ENCODE peak calls at places on chromosomes 16 and 17, in nine cellular contexts. O, B, A, F, V, X, Q, H and W are unnamed samples.

GRCh38 chr16:87411375-87412271 is 19.5 kb downstream of the MAP1LC3B start:
- DNase-seq in B (no peak), F (no peak), V (no peak), H (no peak), Q (no peak), O (no peak), X (no peak), A (no peak), W (no peak)

GRCh38 chr16:67562526-67562917 is at the start of gene CTCF:
- DNase-seq in V (peak; percentile 87), B (peak; percentile 91), F (peak; percentile 84), H (peak; percentile 81), Q (peak; percentile 91), O (peak; percentile 96), A (peak; percentile 79), X (no peak), W (peak; percentile 91)

GRCh38 chr16:2752850-2753522 is 548 bp downstream of the SRRM2 start:
- DNase-seq in B (peak; percentile 89), V (peak; percentile 83), A (peak; percentile 54), O (peak; percentile 90), H (no peak), X (no peak), Q (peak; percentile 92), F (peak; percentile 78), W (peak; percentile 90)

GRCh38 chr16:65489531-65490023 is 367.7 kb upstream of the CDH11 start:
- DNase-seq in X (no peak), V (no peak), H (no peak), Q (no peak), A (no peak), B (no peak), F (peak; percentile 52), O (peak; percentile 19), W (no peak)

GRCh38 chr17:42774066-42774750 is 959 bp downstream of the VPS25 start:
- DNase-seq in X (no peak), H (no peak), Q (no peak), F (peak; percentile 51), A (no peak), O (peak; percentile 58), B (peak; percentile 87), V (no peak), W (no peak)

GRCh38 chr16:69166946-69167930 is 19.7 kb upstream of the SNTB2 start:
- DNase-seq in V (no peak), O (peak; percentile 59), X (no peak), A (no peak), F (peak; percentile 37), B (no peak), H (no peak), Q (no peak), W (no peak)

GRCh38 chr16:14303654-14304394 is 232.7 kb downstream of the MRTFB start:
- DNase-seq in F (no peak), Q (peak; percentile 53), V (no peak), B (no peak), A (no peak), O (peak; percentile 56), X (no peak), H (no peak), W (no peak)

GRCh38 chr17:50177983-50178834 is 12.4 kb downstream of the SGCA start:
- DNase-seq in X (no peak), F (peak; percentile 95), B (peak; percentile 93), H (peak; percentile 43), A (no peak), V (peak; percentile 39), O (peak; percentile 99), Q (peak; percentile 76), W (peak; percentile 57)

GRCh38 chr17:5832886-5833285 is 237.3 kb upstream of the WSCD1 start:
- DNase-seq in V (no peak), B (peak; percentile 70), X (no peak), F (peak; percentile 76), A (no peak), O (peak; percentile 25), Q (no peak), H (no peak), W (no peak)

GRCh38 chr17:51152766-51153209 is 571 bp upstream of the NME1 start:
- DNase-seq in H (peak; percentile 16), Q (no peak), X (no peak), O (peak; percentile 62), V (no peak), A (no peak), B (peak; percentile 49), F (peak; percentile 35), W (no peak)

GRCh38 chr16:89246903-89247733 is 29.6 kb downstream of the ZNF778 start:
- DNase-seq in V (peak; percentile 76), Q (peak; percentile 100), H (peak; percentile 86), F (peak; percentile 80), X (peak; percentile 92), O (peak; percentile 95), A (peak; percentile 96), B (peak; percentile 82), W (peak; percentile 81)

GRCh38 chr17:39823407-39824054 is 40.6 kb downstream of the IKZF3 start:
- DNase-seq in A (no peak), O (no peak), B (no peak), H (no peak), Q (no peak), X (no peak), V (no peak), F (no peak), W (no peak)

GRCh38 chr17:7835818-7836595 is 2.0 kb downstream of the KDM6B start:
- DNase-seq in X (no peak), H (no peak), A (no peak), B (peak; percentile 71), V (peak; percentile 74), Q (peak; percentile 52), F (peak; percentile 44), O (peak; percentile 77), W (no peak)

GRCh38 chr17:30950669-30951399 is 20.0 kb upstream of the RNF135 start:
- DNase-seq in B (peak; percentile 79), V (peak; percentile 66), Q (no peak), O (peak; percentile 92), H (no peak), F (peak; percentile 91), X (peak; percentile 35), A (no peak), W (no peak)

GRCh38 chr17:50687200-50688066 is 20.3 kb downstream of the ANKRD40 start:
- DNase-seq in F (no peak), V (no peak), X (no peak), B (no peak), Q (no peak), A (no peak), O (peak; percentile 55), H (no peak), W (no peak)

GRCh38 chr16:14097182-14097951 is 26.2 kb downstream of the MRTFB start:
- DNase-seq in Q (no peak), V (no peak), H (no peak), X (no peak), B (no peak), F (no peak), A (no peak), O (no peak), W (no peak)

GRCh38 chr17:71765437-71765836 is 355.4 kb upstream of the SOX9 start:
- DNase-seq in Q (no peak), O (peak; percentile 12), H (no peak), X (no peak), F (no peak), A (no peak), B (no peak), V (no peak), W (no peak)

GRCh38 chr16:79336437-79337229 is 263.9 kb downstream of the MAF start:
- DNase-seq in X (no peak), H (no peak), A (no peak), B (no peak), Q (no peak), F (no peak), V (no peak), O (no peak), W (no peak)

GRCh38 chr16:66988197-66988788 is at the start of gene CES4A:
- DNase-seq in V (no peak), Q (no peak), F (peak; percentile 71), B (peak; percentile 94), H (no peak), A (no peak), O (peak; percentile 48), X (no peak), W (no peak)

GRCh38 chr16:67430504-67431076 is 331 bp upstream of the HSD11B2 start:
- DNase-seq in A (no peak), H (peak; percentile 16), V (no peak), X (no peak), Q (no peak), B (peak; percentile 25), F (peak; percentile 15), O (peak; percentile 41), W (no peak)

GRCh38 chr17:66190738-66191606 is 961 bp downstream of the CEP112 start:
- DNase-seq in O (peak; percentile 70), F (peak; percentile 82), A (no peak), V (no peak), B (peak; percentile 45), Q (no peak), X (no peak), H (no peak), W (no peak)

GRCh38 chr16:19118938-19119431 is 5.2 kb downstream of the ITPRIPL2 start:
- DNase-seq in B (peak; percentile 91), O (peak; percentile 96), H (peak; percentile 77), Q (no peak), V (no peak), F (peak; percentile 98), X (no peak), A (no peak), W (peak; percentile 31)

GRCh38 chr17:81802856-81803643 is 900 bp upstream of the GCGR start:
- DNase-seq in B (no peak), Q (no peak), F (no peak), X (no peak), V (no peak), O (no peak), H (no peak), A (no peak), W (no peak)

GRCh38 chr17:17220529-17220928 is 14.4 kb upstream of the PLD6 start:
- DNase-seq in Q (no peak), V (no peak), O (no peak), A (no peak), H (no peak), B (no peak), F (no peak), X (no peak), W (no peak)

GRCh38 chr16:84746875-84747274 is 47.1 kb downstream of the USP10 start:
- DNase-seq in X (no peak), H (no peak), B (no peak), V (no peak), O (peak; percentile 30), A (no peak), Q (no peak), F (no peak), W (no peak)

GRCh38 chr17:42270175-42270545 is 6.0 kb downstream of the STAT5B start:
- DNase-seq in B (no peak), H (no peak), F (peak; percentile 81), V (no peak), A (no peak), O (no peak), X (no peak), Q (no peak), W (no peak)

GRCh38 chr17:48551601-48552452 is 6.9 kb upstream of the HOXB2 start:
- DNase-seq in Q (no peak), O (no peak), X (no peak), V (no peak), A (no peak), F (no peak), B (no peak), H (no peak), W (no peak)

GRCh38 chr16:19175492-19176262 is 7.6 kb downstream of the SYT17 start:
- DNase-seq in V (no peak), H (no peak), Q (no peak), O (peak; percentile 43), X (no peak), A (no peak), F (peak; percentile 46), B (no peak), W (no peak)

GRCh38 chr16:29315916-29316517 is 90.5 kb downstream of the NPIPB11 start:
- DNase-seq in V (no peak), X (no peak), O (no peak), F (no peak), B (no peak), A (no peak), H (no peak), Q (no peak), W (no peak)